ENCODE peak calls at places on chromosome 10, in seven cellular contexts. Q, T, C, V, I, U and F are unnamed samples.

GRCh38 chr10:69061305-69062161 is 26.4 kb upstream of the SRGN start:
- DNase-seq in U (no peak), I (peak), Q (peak), C (no peak), T (peak), V (no peak), F (no peak)

GRCh38 chr10:50417486-50417905 is 166.2 kb upstream of the ASAH2 start:
- DNase-seq in U (no peak), T (no peak), I (peak), C (no peak), V (no peak), Q (peak), F (no peak)

GRCh38 chr10:112532053-112532658 is 85.1 kb downstream of the VTI1A start:
- DNase-seq in Q (no peak), U (no peak), C (no peak), T (no peak), I (no peak), V (no peak), F (peak)

GRCh38 chr10:49679480-49679893 is at the start of gene C10orf53:
- DNase-seq in U (no peak), C (no peak), V (peak), T (no peak), Q (peak), I (peak), F (no peak)

GRCh38 chr10:17061418-17061817 is 68.2 kb downstream of the CUBN start:
- DNase-seq in T (no peak), V (no peak), Q (no peak), U (no peak), I (no peak), C (no peak), F (no peak)

GRCh38 chr10:8325417-8325980 is 271.0 kb downstream of the GATA3 start:
- DNase-seq in I (no peak), U (no peak), Q (no peak), T (no peak), V (no peak), C (no peak), F (no peak)

GRCh38 chr10:27743736-27744477 is 1.7 kb downstream of the MKX start:
- DNase-seq in U (no peak), Q (peak), C (no peak), I (no peak), T (no peak), V (no peak), F (no peak)

GRCh38 chr10:47040681-47041080 is 129.5 kb downstream of the PTPN20 start:
- DNase-seq in V (no peak), Q (no peak), C (no peak), I (no peak), T (no peak), U (no peak), F (no peak)

GRCh38 chr10:112375721-112376577 is 2.0 kb downstream of the ACSL5 start:
- DNase-seq in V (no peak), I (no peak), C (no peak), U (no peak), Q (no peak), T (peak), F (peak)

GRCh38 chr10:104067525-104067924 is 18.2 kb downstream of the COL17A1 start:
- DNase-seq in I (no peak), T (no peak), C (no peak), U (no peak), Q (no peak), V (no peak), F (no peak)

GRCh38 chr10:3828404-3829192 is 43.6 kb upstream of the KLF6 start:
- DNase-seq in Q (no peak), U (no peak), I (peak), V (no peak), T (no peak), C (no peak), F (no peak)

GRCh38 chr10:62778125-62778524 is 26.4 kb upstream of the ADO start:
- DNase-seq in V (no peak), C (no peak), Q (no peak), I (no peak), T (no peak), U (no peak), F (no peak)

GRCh38 chr10:9858816-9859215 is 1158.9 kb upstream of the CELF2 start:
- DNase-seq in T (no peak), C (no peak), U (no peak), V (no peak), Q (no peak), I (no peak), F (no peak)

GRCh38 chr10:103727546-103727963 is 127.8 kb downstream of the SH3PXD2A start:
- DNase-seq in V (no peak), Q (peak), C (no peak), U (no peak), I (no peak), T (no peak), F (no peak)

GRCh38 chr10:104076743-104077160 is 8.9 kb downstream of the COL17A1 start:
- DNase-seq in I (no peak), U (peak), Q (no peak), T (no peak), V (peak), C (no peak), F (no peak)

GRCh38 chr10:32454148-32454547 is 8.2 kb downstream of the CCDC7 start:
- DNase-seq in I (no peak), T (no peak), V (no peak), C (no peak), U (no peak), Q (no peak), F (no peak)

GRCh38 chr10:4485611-4486010 is 340.4 kb upstream of the AKR1E2 start:
- DNase-seq in U (no peak), Q (no peak), I (no peak), T (no peak), C (no peak), V (no peak), F (no peak)

GRCh38 chr10:103717341-103718246 is 137.8 kb downstream of the SH3PXD2A start:
- DNase-seq in V (no peak), T (no peak), U (no peak), C (no peak), Q (no peak), I (no peak), F (no peak)

GRCh38 chr10:71818674-71819260 is 32.3 kb downstream of the PSAP start:
- DNase-seq in T (no peak), U (no peak), Q (no peak), C (no peak), I (no peak), V (no peak), F (no peak)

GRCh38 chr10:15188629-15189028 is 20.1 kb upstream of the NMT2 start:
- DNase-seq in Q (no peak), I (no peak), T (no peak), U (no peak), C (no peak), V (no peak), F (no peak)

GRCh38 chr10:101940916-101941315 is 97.3 kb upstream of the KCNIP2 start:
- DNase-seq in T (no peak), U (no peak), I (no peak), C (no peak), V (no peak), Q (no peak), F (no peak)
- TF ChIP-seq YY1 in T (no peak), U (no peak), I (no peak), C (no peak), V (no peak), Q (no peak), F (no peak)

DNA sequence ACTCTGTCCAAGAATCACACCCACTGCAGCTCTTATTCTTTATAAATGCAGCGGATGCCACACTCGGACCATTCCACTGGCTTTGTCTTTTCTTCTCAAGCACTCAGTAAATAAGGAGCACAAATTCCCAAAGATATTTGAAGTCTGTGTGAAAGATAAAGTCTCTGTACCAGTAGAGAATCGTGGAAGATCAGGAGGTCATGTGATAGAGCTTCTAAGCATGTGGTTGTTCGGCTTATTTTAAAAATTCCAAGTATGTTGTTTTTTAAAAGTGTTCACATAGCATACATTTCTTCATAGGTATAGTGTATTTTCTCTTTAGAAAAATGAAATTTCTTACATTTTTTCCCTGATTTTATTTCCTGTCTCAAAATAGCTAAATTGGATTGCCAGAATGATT is 75.8 kb downstream of the NOC3L start:
- DNase-seq in C (no peak), I (no peak), Q (no peak), U (no peak), T (no peak), V (no peak), F (no peak)
- TF ChIP-seq YY1 in C (no peak), I (no peak), Q (no peak), U (no peak), T (no peak), V (no peak), F (no peak)

GRCh38 chr10:46035923-46036849 is 5.8 kb upstream of the NCOA4 start:
- DNase-seq in V (no peak), Q (no peak), T (peak), I (no peak), U (no peak), C (no peak), F (no peak)

GRCh38 chr10:46030091-46030937 is at the start of gene NCOA4:
- DNase-seq in I (peak), T (peak), C (peak), V (peak), U (peak), Q (peak), F (peak)

GRCh38 chr10:46037107-46037900 is 6.9 kb upstream of the NCOA4 start:
- DNase-seq in I (no peak), V (no peak), U (no peak), C (no peak), Q (no peak), T (no peak), F (no peak)

GRCh38 chr10:46031648-46032532 is 1.5 kb upstream of the NCOA4 start:
- DNase-seq in U (no peak), V (no peak), Q (no peak), T (peak), I (peak), C (no peak), F (no peak)

DNA sequence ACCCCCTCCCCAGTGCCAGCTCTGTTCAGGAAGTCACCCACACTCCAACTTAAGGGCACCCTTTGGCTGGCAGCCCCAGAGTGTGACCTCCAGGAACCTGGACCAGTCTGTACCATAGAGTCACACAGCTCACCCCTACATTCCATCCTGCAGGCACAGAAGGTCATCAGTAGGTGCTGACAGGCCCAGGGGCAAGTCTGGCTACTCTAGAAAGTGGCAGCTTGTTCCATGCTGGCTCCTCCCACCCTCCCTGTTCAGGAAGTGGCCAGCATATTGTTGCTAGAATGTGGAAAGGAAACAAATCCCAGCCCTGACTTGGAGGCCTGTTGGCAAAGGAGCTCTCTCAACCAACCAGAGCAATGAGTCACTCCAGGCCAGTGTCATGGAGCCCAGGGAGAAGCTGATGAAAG is 3.2 kb upstream of the NCOA4 start:
- DNase-seq in V (no peak), C (no peak), T (peak), Q (no peak), U (no peak), I (peak), F (no peak)
- TF ChIP-seq YY1 in V (no peak), C (no peak), T (peak), Q (no peak), U (no peak), I (no peak), F (no peak)

GRCh38 chr10:29277296-29277695 is 11.6 kb upstream of the LYZL1 start:
- DNase-seq in V (no peak), Q (peak), C (no peak), U (no peak), I (no peak), T (no peak), F (no peak)
- TF ChIP-seq YY1 in V (no peak), Q (no peak), C (no peak), U (no peak), I (no peak), T (no peak), F (no peak)

GRCh38 chr10:34124522-34125035 is 690.5 kb downstream of the PARD3 start:
- DNase-seq in T (peak), I (no peak), C (peak), V (no peak), U (no peak), Q (no peak), F (no peak)
- TF ChIP-seq YY1 in T (no peak), I (no peak), C (no peak), V (no peak), U (no peak), Q (no peak), F (no peak)

DNA sequence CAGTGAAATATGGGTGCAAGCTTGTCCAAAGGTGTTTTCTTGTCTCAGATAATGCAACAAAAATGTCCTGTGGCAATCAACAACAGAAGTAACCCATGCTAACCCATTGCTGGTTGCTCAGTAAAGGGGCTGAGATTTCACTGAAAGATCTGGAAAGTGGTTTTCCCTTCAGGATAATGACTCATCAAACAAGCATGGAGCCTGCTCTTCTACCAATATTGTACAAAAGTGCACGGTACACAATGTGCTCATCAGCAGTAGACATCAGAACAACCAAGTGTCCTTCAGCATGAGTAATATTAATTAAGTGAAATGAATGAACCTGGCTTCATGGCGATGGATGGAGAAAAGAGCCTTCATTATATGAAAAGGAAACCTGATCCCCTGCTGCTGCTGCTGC is 287.1 kb upstream of the NEBL start:
- DNase-seq in C (no peak), Q (no peak), U (no peak), I (no peak), T (no peak), V (no peak), F (no peak)
- TF ChIP-seq YY1 in C (no peak), Q (no peak), U (no peak), I (no peak), T (no peak), V (no peak), F (no peak)